ENCODE peak calls at places on chromosomes 16 and 17, in six cellular contexts. One of them, this sample, is unnamed.
A peak's percentile ranks its signal among the peaks of the same experiment; 100 is the strongest.

GRCh38 chr16:10941127-10941933 is 938 bp downstream of the DEXI start:
- DNase-seq in left ventricle myocardium inferior: no peak
- DNase-seq in heart left ventricle: no peak
- DNase-seq in small intestine: peak; percentile 30
- DNase-seq in CD8-positive, alpha-beta memory T cell: no peak
- DNase-seq in effector memory CD4-positive, alpha-beta T cell: no peak
- DNase-seq in this sample: peak; percentile 21

GRCh38 chr17:9294661-9295210 is 273.4 kb downstream of the NTN1 start:
- DNase-seq in left ventricle myocardium inferior: no peak
- DNase-seq in heart left ventricle: no peak
- DNase-seq in small intestine: no peak
- DNase-seq in CD8-positive, alpha-beta memory T cell: no peak
- DNase-seq in effector memory CD4-positive, alpha-beta T cell: no peak
- DNase-seq in this sample: no peak

GRCh38 chr17:82950525-82951102 is 110.8 kb upstream of the ZNF750 start:
- DNase-seq in left ventricle myocardium inferior: peak; percentile 1
- DNase-seq in heart left ventricle: no peak
- DNase-seq in small intestine: no peak
- DNase-seq in CD8-positive, alpha-beta memory T cell: no peak
- DNase-seq in effector memory CD4-positive, alpha-beta T cell: no peak
- DNase-seq in this sample: no peak

GRCh38 chr16:57316390-57317017 is 32.0 kb upstream of the PLLP start:
- DNase-seq in left ventricle myocardium inferior: no peak
- DNase-seq in heart left ventricle: peak; percentile 76
- DNase-seq in small intestine: no peak
- DNase-seq in CD8-positive, alpha-beta memory T cell: no peak
- DNase-seq in effector memory CD4-positive, alpha-beta T cell: no peak
- DNase-seq in this sample: no peak

GRCh38 chr16:55040366-55041086 is 109.9 kb downstream of the IRX5 start:
- DNase-seq in left ventricle myocardium inferior: no peak
- DNase-seq in heart left ventricle: no peak
- DNase-seq in small intestine: no peak
- DNase-seq in CD8-positive, alpha-beta memory T cell: no peak
- DNase-seq in effector memory CD4-positive, alpha-beta T cell: no peak
- DNase-seq in this sample: no peak

GRCh38 chr16:17396762-17397498 is 73.8 kb downstream of the XYLT1 start:
- DNase-seq in left ventricle myocardium inferior: no peak
- DNase-seq in heart left ventricle: no peak
- DNase-seq in small intestine: peak; percentile 95
- DNase-seq in CD8-positive, alpha-beta memory T cell: peak; percentile 37
- DNase-seq in effector memory CD4-positive, alpha-beta T cell: peak; percentile 39
- DNase-seq in this sample: peak; percentile 55

GRCh38 chr17:15398736-15399331 is 57.4 kb upstream of the TEKT3 start:
- DNase-seq in left ventricle myocardium inferior: no peak
- DNase-seq in heart left ventricle: peak; percentile 73
- DNase-seq in small intestine: no peak
- DNase-seq in CD8-positive, alpha-beta memory T cell: no peak
- DNase-seq in effector memory CD4-positive, alpha-beta T cell: no peak
- DNase-seq in this sample: peak; percentile 68

GRCh38 chr17:34758316-34758715 is 178.9 kb downstream of the TMEM132E start:
- DNase-seq in left ventricle myocardium inferior: no peak
- DNase-seq in heart left ventricle: no peak
- DNase-seq in small intestine: no peak
- DNase-seq in CD8-positive, alpha-beta memory T cell: no peak
- DNase-seq in effector memory CD4-positive, alpha-beta T cell: no peak
- DNase-seq in this sample: no peak

GRCh38 chr16:50004239-50004638 is 20.8 kb upstream of the CNEP1R1 start:
- DNase-seq in left ventricle myocardium inferior: no peak
- DNase-seq in heart left ventricle: no peak
- DNase-seq in small intestine: no peak
- DNase-seq in CD8-positive, alpha-beta memory T cell: no peak
- DNase-seq in effector memory CD4-positive, alpha-beta T cell: no peak
- DNase-seq in this sample: no peak

GRCh38 chr16:53781023-53781605 is 77.2 kb downstream of the FTO start:
- DNase-seq in left ventricle myocardium inferior: no peak
- DNase-seq in heart left ventricle: no peak
- DNase-seq in small intestine: no peak
- DNase-seq in CD8-positive, alpha-beta memory T cell: no peak
- DNase-seq in effector memory CD4-positive, alpha-beta T cell: no peak
- DNase-seq in this sample: no peak

GRCh38 chr17:75506134-75506533 is 9.2 kb downstream of the CASKIN2 start:
- DNase-seq in left ventricle myocardium inferior: no peak
- DNase-seq in heart left ventricle: no peak
- DNase-seq in small intestine: no peak
- DNase-seq in CD8-positive, alpha-beta memory T cell: no peak
- DNase-seq in effector memory CD4-positive, alpha-beta T cell: no peak
- DNase-seq in this sample: no peak

GRCh38 chr16:19393226-19394074 is 24.2 kb upstream of the TMC5 start:
- DNase-seq in left ventricle myocardium inferior: no peak
- DNase-seq in heart left ventricle: no peak
- DNase-seq in small intestine: peak; percentile 95
- DNase-seq in CD8-positive, alpha-beta memory T cell: no peak
- DNase-seq in effector memory CD4-positive, alpha-beta T cell: no peak
- DNase-seq in this sample: no peak

GRCh38 chr17:10429416-10430045 is 7.8 kb upstream of the MYH8 start:
- DNase-seq in left ventricle myocardium inferior: no peak
- DNase-seq in heart left ventricle: no peak
- DNase-seq in small intestine: no peak
- DNase-seq in CD8-positive, alpha-beta memory T cell: no peak
- DNase-seq in effector memory CD4-positive, alpha-beta T cell: no peak
- DNase-seq in this sample: no peak

GRCh38 chr17:69760562-69760961 is 314.5 kb upstream of the KCNJ16 start:
- DNase-seq in left ventricle myocardium inferior: no peak
- DNase-seq in heart left ventricle: no peak
- DNase-seq in small intestine: no peak
- DNase-seq in CD8-positive, alpha-beta memory T cell: no peak
- DNase-seq in effector memory CD4-positive, alpha-beta T cell: no peak
- DNase-seq in this sample: no peak

GRCh38 chr16:57060323-57061083 is 31.9 kb upstream of the CPNE2 start:
- DNase-seq in left ventricle myocardium inferior: no peak
- DNase-seq in heart left ventricle: no peak
- DNase-seq in small intestine: no peak
- DNase-seq in CD8-positive, alpha-beta memory T cell: no peak
- DNase-seq in effector memory CD4-positive, alpha-beta T cell: no peak
- DNase-seq in this sample: peak; percentile 65

GRCh38 chr17:29615048-29615385 is 7.7 kb downstream of the CORO6 start:
- DNase-seq in left ventricle myocardium inferior: no peak
- DNase-seq in heart left ventricle: no peak
- DNase-seq in small intestine: peak; percentile 47
- DNase-seq in CD8-positive, alpha-beta memory T cell: peak; percentile 77
- DNase-seq in effector memory CD4-positive, alpha-beta T cell: peak; percentile 65
- DNase-seq in this sample: no peak

GRCh38 chr16:67474551-67474950 is 6.4 kb downstream of the ATP6V0D1 start:
- DNase-seq in left ventricle myocardium inferior: no peak
- DNase-seq in heart left ventricle: no peak
- DNase-seq in small intestine: no peak
- DNase-seq in CD8-positive, alpha-beta memory T cell: no peak
- DNase-seq in effector memory CD4-positive, alpha-beta T cell: no peak
- DNase-seq in this sample: no peak
- H3K4me1 ChIP-seq in left ventricle myocardium inferior: peaks cover 77% of the 10 kb centered on the region
- H3K4me1 ChIP-seq in heart left ventricle: peaks cover 36% of the 10 kb centered on the region
- H3K4me1 ChIP-seq in small intestine: peaks cover 3% of the 10 kb centered on the region
- H3K4me1 ChIP-seq in CD8-positive, alpha-beta memory T cell: peaks cover 2% of the 10 kb centered on the region
- H3K4me1 ChIP-seq in effector memory CD4-positive, alpha-beta T cell: peaks cover 2% of the 10 kb centered on the region
- H3K4me1 ChIP-seq in this sample: no peaks in the 10 kb centered on the region

DNA sequence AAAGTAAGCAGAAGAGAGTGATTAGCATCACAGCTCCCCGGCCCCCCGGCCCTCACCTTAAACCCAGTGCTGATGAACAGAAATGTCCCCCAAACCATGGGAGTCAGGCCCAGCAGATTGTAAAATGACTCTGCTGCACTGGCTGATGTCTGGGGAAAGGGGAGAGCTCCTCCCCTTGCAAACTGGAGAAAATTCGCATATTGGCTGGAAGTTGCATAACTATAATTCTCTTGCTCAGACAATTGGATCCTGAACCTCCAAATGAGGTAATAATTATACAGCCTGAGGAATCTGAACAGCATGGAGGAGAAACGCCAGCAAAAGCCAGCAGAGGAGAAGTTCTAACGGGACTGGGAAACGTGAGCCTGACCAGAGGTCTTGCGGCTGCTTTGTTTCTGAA is 109.7 kb downstream of the C16orf95 start:
- DNase-seq in left ventricle myocardium inferior: no peak
- DNase-seq in heart left ventricle: peak; percentile 40
- DNase-seq in small intestine: no peak
- DNase-seq in CD8-positive, alpha-beta memory T cell: no peak
- DNase-seq in effector memory CD4-positive, alpha-beta T cell: no peak
- DNase-seq in this sample: no peak
- H3K4me1 ChIP-seq in left ventricle myocardium inferior: peaks cover 3% of the 10 kb centered on the region
- H3K4me1 ChIP-seq in heart left ventricle: no peaks in the 10 kb centered on the region
- H3K4me1 ChIP-seq in small intestine: no peaks in the 10 kb centered on the region
- H3K4me1 ChIP-seq in CD8-positive, alpha-beta memory T cell: no peaks in the 10 kb centered on the region
- H3K4me1 ChIP-seq in effector memory CD4-positive, alpha-beta T cell: no peaks in the 10 kb centered on the region
- H3K4me1 ChIP-seq in this sample: no peaks in the 10 kb centered on the region

GRCh38 chr17:8149419-8150193 is 2.6 kb downstream of the PER1 start:
- DNase-seq in left ventricle myocardium inferior: no peak
- DNase-seq in heart left ventricle: no peak
- DNase-seq in small intestine: no peak
- DNase-seq in CD8-positive, alpha-beta memory T cell: peak; percentile 10
- DNase-seq in effector memory CD4-positive, alpha-beta T cell: no peak
- DNase-seq in this sample: no peak
- H3K4me1 ChIP-seq in left ventricle myocardium inferior: peaks cover 81% of the 10 kb centered on the region
- H3K4me1 ChIP-seq in heart left ventricle: peaks cover 34% of the 10 kb centered on the region
- H3K4me1 ChIP-seq in small intestine: peaks cover 12% of the 10 kb centered on the region
- H3K4me1 ChIP-seq in CD8-positive, alpha-beta memory T cell: peaks cover 41% of the 10 kb centered on the region
- H3K4me1 ChIP-seq in effector memory CD4-positive, alpha-beta T cell: peaks cover 44% of the 10 kb centered on the region
- H3K4me1 ChIP-seq in this sample: peaks cover 9% of the 10 kb centered on the region

GRCh38 chr16:14500791-14501190 is 129.3 kb downstream of the PARN start:
- DNase-seq in left ventricle myocardium inferior: no peak
- DNase-seq in heart left ventricle: no peak
- DNase-seq in small intestine: no peak
- DNase-seq in CD8-positive, alpha-beta memory T cell: no peak
- DNase-seq in effector memory CD4-positive, alpha-beta T cell: no peak
- DNase-seq in this sample: no peak

GRCh38 chr16:14496786-14497185 is 133.3 kb downstream of the PARN start:
- DNase-seq in left ventricle myocardium inferior: no peak
- DNase-seq in heart left ventricle: no peak
- DNase-seq in small intestine: no peak
- DNase-seq in CD8-positive, alpha-beta memory T cell: no peak
- DNase-seq in effector memory CD4-positive, alpha-beta T cell: no peak
- DNase-seq in this sample: no peak

GRCh38 chr16:14497245-14498082 is 132.6 kb downstream of the PARN start:
- DNase-seq in left ventricle myocardium inferior: no peak
- DNase-seq in heart left ventricle: no peak
- DNase-seq in small intestine: no peak
- DNase-seq in CD8-positive, alpha-beta memory T cell: no peak
- DNase-seq in effector memory CD4-positive, alpha-beta T cell: no peak
- DNase-seq in this sample: no peak

GRCh38 chr16:14501331-14502255 is 128.5 kb downstream of the PARN start:
- DNase-seq in left ventricle myocardium inferior: peak; percentile 87
- DNase-seq in heart left ventricle: peak; percentile 89
- DNase-seq in small intestine: peak; percentile 49
- DNase-seq in CD8-positive, alpha-beta memory T cell: no peak
- DNase-seq in effector memory CD4-positive, alpha-beta T cell: no peak
- DNase-seq in this sample: peak; percentile 77

GRCh38 chr16:14499110-14499509 is 130.9 kb downstream of the PARN start:
- DNase-seq in left ventricle myocardium inferior: no peak
- DNase-seq in heart left ventricle: no peak
- DNase-seq in small intestine: no peak
- DNase-seq in CD8-positive, alpha-beta memory T cell: no peak
- DNase-seq in effector memory CD4-positive, alpha-beta T cell: no peak
- DNase-seq in this sample: no peak
- H3K4me1 ChIP-seq in left ventricle myocardium inferior: peaks cover 71% of the 10 kb centered on the region
- H3K4me1 ChIP-seq in heart left ventricle: peaks cover 23% of the 10 kb centered on the region
- H3K4me1 ChIP-seq in small intestine: no peaks in the 10 kb centered on the region
- H3K4me1 ChIP-seq in CD8-positive, alpha-beta memory T cell: no peaks in the 10 kb centered on the region
- H3K4me1 ChIP-seq in effector memory CD4-positive, alpha-beta T cell: no peaks in the 10 kb centered on the region
- H3K4me1 ChIP-seq in this sample: peaks cover 16% of the 10 kb centered on the region

GRCh38 chr17:17765359-17765758 is 71.4 kb downstream of the SREBF1 start:
- DNase-seq in left ventricle myocardium inferior: no peak
- DNase-seq in heart left ventricle: no peak
- DNase-seq in small intestine: no peak
- DNase-seq in CD8-positive, alpha-beta memory T cell: no peak
- DNase-seq in effector memory CD4-positive, alpha-beta T cell: no peak
- DNase-seq in this sample: no peak

GRCh38 chr17:17761894-17762781 is 74.6 kb downstream of the SREBF1 start:
- DNase-seq in left ventricle myocardium inferior: no peak
- DNase-seq in heart left ventricle: no peak
- DNase-seq in small intestine: no peak
- DNase-seq in CD8-positive, alpha-beta memory T cell: no peak
- DNase-seq in effector memory CD4-positive, alpha-beta T cell: no peak
- DNase-seq in this sample: no peak

GRCh38 chr17:17763136-17763535 is 73.7 kb downstream of the SREBF1 start:
- DNase-seq in left ventricle myocardium inferior: no peak
- DNase-seq in heart left ventricle: no peak
- DNase-seq in small intestine: no peak
- DNase-seq in CD8-positive, alpha-beta memory T cell: no peak
- DNase-seq in effector memory CD4-positive, alpha-beta T cell: no peak
- DNase-seq in this sample: no peak

GRCh38 chr17:17765921-17766320 is 70.9 kb downstream of the SREBF1 start:
- DNase-seq in left ventricle myocardium inferior: no peak
- DNase-seq in heart left ventricle: no peak
- DNase-seq in small intestine: no peak
- DNase-seq in CD8-positive, alpha-beta memory T cell: no peak
- DNase-seq in effector memory CD4-positive, alpha-beta T cell: no peak
- DNase-seq in this sample: no peak

GRCh38 chr17:17763734-17764133 is 73.1 kb downstream of the SREBF1 start:
- DNase-seq in left ventricle myocardium inferior: no peak
- DNase-seq in heart left ventricle: no peak
- DNase-seq in small intestine: no peak
- DNase-seq in CD8-positive, alpha-beta memory T cell: no peak
- DNase-seq in effector memory CD4-positive, alpha-beta T cell: no peak
- DNase-seq in this sample: no peak
- H3K4me1 ChIP-seq in left ventricle myocardium inferior: peaks cover 87% of the 10 kb centered on the region
- H3K4me1 ChIP-seq in heart left ventricle: peaks cover 50% of the 10 kb centered on the region
- H3K4me1 ChIP-seq in small intestine: no peaks in the 10 kb centered on the region
- H3K4me1 ChIP-seq in CD8-positive, alpha-beta memory T cell: peaks cover 5% of the 10 kb centered on the region
- H3K4me1 ChIP-seq in effector memory CD4-positive, alpha-beta T cell: no peaks in the 10 kb centered on the region
- H3K4me1 ChIP-seq in this sample: peaks cover 6% of the 10 kb centered on the region

DNA sequence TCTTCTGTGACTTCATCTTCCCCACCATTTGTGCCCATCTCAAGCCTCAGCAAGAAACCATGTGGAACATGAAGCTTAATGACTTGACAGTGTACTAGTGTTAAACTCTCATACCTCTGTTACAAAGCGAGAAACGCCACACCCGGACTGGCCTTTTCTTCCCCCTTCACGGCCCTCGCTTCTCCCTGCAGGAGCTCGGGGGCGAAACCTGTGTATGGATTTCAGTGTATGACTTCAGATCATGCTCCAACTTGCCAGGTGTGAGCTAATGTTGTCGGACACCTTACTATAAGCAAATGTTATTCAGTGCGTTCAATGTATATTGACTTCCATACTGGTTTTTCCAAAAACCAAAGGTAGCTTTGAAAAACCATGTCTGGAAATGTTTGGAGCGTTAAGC is 20.1 kb upstream of the SLC5A11 start:
- DNase-seq in left ventricle myocardium inferior: no peak
- DNase-seq in heart left ventricle: no peak
- DNase-seq in small intestine: no peak
- DNase-seq in CD8-positive, alpha-beta memory T cell: no peak
- DNase-seq in effector memory CD4-positive, alpha-beta T cell: no peak
- DNase-seq in this sample: no peak
- H3K4me1 ChIP-seq in left ventricle myocardium inferior: peaks cover 14% of the 10 kb centered on the region
- H3K4me1 ChIP-seq in heart left ventricle: no peaks in the 10 kb centered on the region
- H3K4me1 ChIP-seq in small intestine: no peaks in the 10 kb centered on the region
- H3K4me1 ChIP-seq in CD8-positive, alpha-beta memory T cell: no peaks in the 10 kb centered on the region
- H3K4me1 ChIP-seq in effector memory CD4-positive, alpha-beta T cell: no peaks in the 10 kb centered on the region
- H3K4me1 ChIP-seq in this sample: no peaks in the 10 kb centered on the region

GRCh38 chr17:3962217-3963069 is 1.8 kb downstream of the ATP2A3 start:
- DNase-seq in left ventricle myocardium inferior: no peak
- DNase-seq in heart left ventricle: no peak
- DNase-seq in small intestine: no peak
- DNase-seq in CD8-positive, alpha-beta memory T cell: no peak
- DNase-seq in effector memory CD4-positive, alpha-beta T cell: no peak
- DNase-seq in this sample: no peak
- H3K4me1 ChIP-seq in left ventricle myocardium inferior: peaks cover 51% of the 10 kb centered on the region
- H3K4me1 ChIP-seq in heart left ventricle: peaks cover 7% of the 10 kb centered on the region
- H3K4me1 ChIP-seq in small intestine: peaks cover 12% of the 10 kb centered on the region
- H3K4me1 ChIP-seq in CD8-positive, alpha-beta memory T cell: peaks cover 52% of the 10 kb centered on the region
- H3K4me1 ChIP-seq in effector memory CD4-positive, alpha-beta T cell: peaks cover 47% of the 10 kb centered on the region
- H3K4me1 ChIP-seq in this sample: no peaks in the 10 kb centered on the region

GRCh38 chr16:3099732-3100499 is 822 bp upstream of the ZSCAN10 start:
- DNase-seq in left ventricle myocardium inferior: peak; percentile 94
- DNase-seq in heart left ventricle: peak; percentile 92
- DNase-seq in small intestine: peak; percentile 96
- DNase-seq in CD8-positive, alpha-beta memory T cell: peak; percentile 78
- DNase-seq in effector memory CD4-positive, alpha-beta T cell: peak; percentile 90
- DNase-seq in this sample: peak; percentile 96
- H3K4me1 ChIP-seq in left ventricle myocardium inferior: peaks cover 31% of the 10 kb centered on the region
- H3K4me1 ChIP-seq in heart left ventricle: peaks cover 25% of the 10 kb centered on the region
- H3K4me1 ChIP-seq in small intestine: no peaks in the 10 kb centered on the region
- H3K4me1 ChIP-seq in CD8-positive, alpha-beta memory T cell: peaks cover 37% of the 10 kb centered on the region
- H3K4me1 ChIP-seq in effector memory CD4-positive, alpha-beta T cell: peaks cover 31% of the 10 kb centered on the region
- H3K4me1 ChIP-seq in this sample: peaks cover 3% of the 10 kb centered on the region